ENCODE peak calls at places on chromosomes 13 and 19, in six cellular contexts. L is right atrium auricular region, R is ovary, K is H9, I is GM23338, B is heart right ventricle. J is an unnamed sample. For H3K4me1, the result is how much of the 10 kb centered on the place peaks cover.

GRCh38 chr13:66397133-66397532 is 833.0 kb downstream of the PCDH9 start:
- DNase-seq in R (no peak), B (no peak), I (no peak), L (no peak), K (no peak), J (no peak)

GRCh38 chr13:35979378-35979911 is 151.7 kb downstream of the DCLK1 start:
- DNase-seq in K (no peak), R (peak), B (peak), I (no peak), L (peak), J (peak)

GRCh38 chr13:42028113-42028799 is 20.2 kb upstream of the DGKH start:
- DNase-seq in L (no peak), R (no peak), B (no peak), K (no peak), I (no peak), J (no peak)

GRCh38 chr13:39406688-39407087 is 196.3 kb downstream of the LHFPL6 start:
- DNase-seq in K (no peak), L (no peak), I (peak), B (no peak), R (no peak), J (no peak)

GRCh38 chr19:42436006-42436405 is 6.7 kb downstream of the CXCL17 start:
- DNase-seq in L (no peak), R (no peak), K (no peak), I (no peak), B (no peak), J (no peak)

GRCh38 chr13:77836423-77836822 is 82.2 kb downstream of the EDNRB start:
- DNase-seq in B (no peak), K (no peak), L (no peak), R (no peak), I (no peak), J (no peak)

GRCh38 chr13:80473695-80474094 is 132.8 kb upstream of the SPRY2 start:
- DNase-seq in I (no peak), L (no peak), B (no peak), R (no peak), K (no peak), J (no peak)

GRCh38 chr13:35984776-35985453 is 146.3 kb downstream of the DCLK1 start:
- DNase-seq in L (no peak), B (no peak), K (peak), R (no peak), I (peak), J (no peak)

GRCh38 chr19:54138777-54139256 is 1.3 kb downstream of the CNOT3 start:
- DNase-seq in L (no peak), R (no peak), K (no peak), B (no peak), I (no peak), J (no peak)

GRCh38 chr19:14550201-14550754 is 20.9 kb downstream of the TECR start:
- DNase-seq in I (no peak), B (no peak), L (no peak), R (no peak), K (no peak), J (no peak)

GRCh38 chr13:51584731-51585191 is 499 bp downstream of the WDFY2 start:
- DNase-seq in I (peak), B (peak), R (no peak), K (peak), L (peak), J (no peak)

GRCh38 chr13:113555141-113555540 is 29.4 kb upstream of the TFDP1 start:
- DNase-seq in I (no peak), L (peak), B (no peak), K (peak), R (no peak), J (no peak)

GRCh38 chr19:57279418-57280164 is 694 bp upstream of the ZNF460 start:
- DNase-seq in I (peak), B (peak), L (peak), R (peak), K (peak), J (peak)

GRCh38 chr19:57276430-57276829 is 3.9 kb upstream of the ZNF460 start:
- DNase-seq in L (no peak), K (no peak), I (no peak), R (no peak), B (no peak), J (no peak)

GRCh38 chr19:57282011-57282636 is 1.8 kb downstream of the ZNF460 start:
- DNase-seq in R (no peak), L (no peak), I (no peak), K (no peak), B (no peak), J (no peak)

GRCh38 chr19:57280913-57281425 is 684 bp downstream of the ZNF460 start:
- DNase-seq in I (no peak), L (no peak), K (no peak), R (no peak), B (no peak), J (no peak)

DNA sequence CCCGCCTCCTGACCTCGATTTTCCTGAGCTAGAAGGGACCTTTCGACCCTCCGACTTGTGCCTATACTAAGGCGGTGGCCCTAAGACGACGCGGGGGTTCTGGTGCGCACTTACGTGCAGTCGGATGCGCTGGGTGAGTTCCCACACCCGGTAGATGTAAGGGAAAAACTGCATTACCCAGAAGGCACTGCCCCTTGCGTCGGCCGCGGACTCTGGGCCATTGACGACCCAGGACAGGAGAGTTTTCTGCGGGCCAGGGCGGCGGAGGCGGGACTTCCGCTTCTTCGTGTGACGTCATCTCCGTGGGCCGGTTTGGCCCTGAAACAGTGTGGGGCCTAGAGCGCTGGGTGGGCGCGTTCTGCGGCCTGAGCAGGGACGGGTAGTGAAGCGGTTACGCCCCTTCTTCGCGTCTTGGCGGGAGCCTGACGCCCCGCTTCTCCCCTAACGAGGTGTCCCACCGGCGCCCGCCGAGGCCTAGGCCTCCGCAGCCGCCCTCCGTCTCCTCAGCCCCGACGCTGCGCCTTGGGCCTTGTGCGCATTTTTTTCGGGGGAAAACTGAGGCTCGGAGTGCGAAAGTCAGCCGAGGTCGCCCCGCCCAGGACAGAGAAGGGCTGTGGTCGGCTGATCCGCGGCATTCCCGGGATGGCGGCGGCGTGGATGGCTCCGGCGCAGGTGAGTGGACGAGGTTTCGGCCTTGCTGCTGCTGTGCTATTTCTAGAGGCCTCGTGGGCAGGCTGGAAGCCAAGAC is at the start of gene ZNF460:
- DNase-seq in B (peak), I (peak), R (peak), L (peak), K (peak), J (peak)
- TF ChIP-seq CTCF in B (no peak), I (no peak), R (no peak), L (no peak), K (no peak), J (no peak)

GRCh38 chr19:15780595-15781418 is 6.7 kb upstream of the OR10H5 start:
- DNase-seq in L (no peak), B (no peak), K (no peak), I (no peak), R (peak), J (no peak)

GRCh38 chr19:15779756-15780476 is 7.5 kb upstream of the OR10H5 start:
- DNase-seq in R (peak), L (peak), I (no peak), K (no peak), B (peak), J (peak)

GRCh38 chr19:15776264-15776663 is 11.2 kb upstream of the OR10H5 start:
- DNase-seq in L (no peak), I (no peak), K (no peak), R (no peak), B (no peak), J (no peak)

GRCh38 chr19:15775249-15775648 is 12.2 kb upstream of the OR10H5 start:
- DNase-seq in R (no peak), I (no peak), K (no peak), L (no peak), B (no peak), J (no peak)

GRCh38 chr19:15776991-15777787 is 10.3 kb upstream of the OR10H5 start:
- DNase-seq in I (no peak), K (no peak), B (no peak), R (no peak), L (no peak), J (no peak)
- H3K4me1 ChIP-seq in I (under half), K (under half), B (under half), R (under half), L (under half), J (under half)

DNA sequence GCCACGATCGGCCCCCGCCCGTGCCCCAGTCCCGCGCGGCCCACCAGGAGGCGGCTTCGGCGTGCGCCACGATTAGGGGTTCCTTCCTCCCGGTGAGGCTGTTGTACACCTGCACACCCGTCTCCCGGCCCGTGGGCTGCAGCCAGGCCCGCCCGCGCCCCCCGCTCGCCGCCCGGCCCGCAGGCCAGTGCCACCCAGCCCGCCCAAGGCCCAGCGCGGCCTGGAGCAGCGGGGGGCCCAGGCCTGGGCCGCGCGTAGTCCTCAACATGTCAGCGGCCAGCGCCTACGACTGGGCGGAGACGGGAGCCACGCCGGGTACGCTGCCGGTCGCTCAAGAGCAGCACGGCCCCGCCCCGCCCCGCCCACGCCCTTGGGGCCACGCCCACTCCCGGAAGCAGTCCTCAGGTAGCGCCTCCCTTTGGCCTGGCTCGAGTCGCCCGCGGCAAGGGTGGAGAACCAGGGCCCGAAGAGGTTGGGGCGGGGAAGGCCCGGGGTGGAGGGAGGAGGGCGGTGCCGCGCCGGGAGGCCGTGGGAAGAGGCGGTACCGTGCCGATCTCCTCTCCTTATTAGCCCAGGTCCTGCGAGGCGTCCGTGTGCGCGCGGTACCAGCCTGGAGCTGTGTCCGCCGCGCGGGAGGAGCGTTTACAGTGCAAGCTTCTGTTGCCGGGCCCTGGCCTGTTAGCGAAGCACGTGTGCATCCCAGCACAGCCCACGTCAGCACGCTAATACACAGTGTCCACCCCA is at the start of gene CARS2:
- DNase-seq in B (peak), I (peak), L (peak), K (peak), R (peak), J (peak)
- TF ChIP-seq CTCF in B (no peak), I (no peak), L (peak), K (no peak), R (peak), J (peak)

DNA sequence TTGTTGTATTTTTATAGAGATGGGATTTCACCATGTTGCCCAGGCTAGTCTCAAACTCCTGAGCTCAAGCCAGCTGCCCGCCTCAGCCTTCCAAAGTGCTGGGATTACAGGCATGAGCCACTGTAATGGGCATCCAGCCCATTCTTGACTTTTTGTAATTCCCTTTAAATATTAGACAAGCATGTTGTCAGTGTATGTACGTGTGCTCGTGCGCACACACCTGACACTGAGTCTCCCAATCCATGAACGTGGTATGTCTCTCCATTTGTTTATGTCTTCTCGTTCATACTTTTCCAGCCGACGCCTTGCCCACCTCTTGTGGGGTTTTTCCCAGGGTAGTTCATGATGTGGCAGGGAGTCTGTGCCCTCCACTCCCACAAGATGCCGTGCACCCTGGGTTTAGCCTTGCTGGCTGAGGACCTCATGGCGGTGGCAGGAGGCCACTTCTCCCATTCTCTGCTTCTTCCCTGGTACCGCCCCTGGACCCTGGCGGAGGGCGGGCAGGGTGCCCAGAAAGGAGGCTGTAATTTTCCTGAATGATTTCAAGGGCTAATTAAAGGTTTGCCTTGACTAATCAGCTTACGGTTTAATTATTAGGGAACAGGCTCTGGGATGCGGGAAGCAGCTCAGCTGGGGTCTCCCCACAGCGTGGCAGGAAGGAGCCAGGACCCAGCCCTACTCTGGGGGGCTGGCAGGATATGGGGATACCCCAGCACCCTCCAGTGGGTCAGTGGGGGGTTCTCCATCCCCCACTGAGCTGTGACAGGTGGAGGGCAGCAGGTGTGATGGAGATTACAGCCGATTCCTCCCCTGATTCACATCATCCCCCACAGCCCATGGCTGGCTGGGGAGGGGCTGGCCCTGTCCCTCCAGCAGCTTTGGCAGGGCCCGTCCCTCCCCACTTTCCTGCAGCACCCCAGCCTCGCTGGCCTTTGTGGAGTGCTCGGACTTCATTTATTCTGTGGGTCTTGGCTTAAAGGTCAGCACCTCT is 12.9 kb downstream of the PAK4 start:
- DNase-seq in R (no peak), B (no peak), L (no peak), I (no peak), K (no peak), J (no peak)
- H3K4me1 ChIP-seq in R (under half), B (under half), L (under half), I (half or more), K (under half), J (under half)

DNA sequence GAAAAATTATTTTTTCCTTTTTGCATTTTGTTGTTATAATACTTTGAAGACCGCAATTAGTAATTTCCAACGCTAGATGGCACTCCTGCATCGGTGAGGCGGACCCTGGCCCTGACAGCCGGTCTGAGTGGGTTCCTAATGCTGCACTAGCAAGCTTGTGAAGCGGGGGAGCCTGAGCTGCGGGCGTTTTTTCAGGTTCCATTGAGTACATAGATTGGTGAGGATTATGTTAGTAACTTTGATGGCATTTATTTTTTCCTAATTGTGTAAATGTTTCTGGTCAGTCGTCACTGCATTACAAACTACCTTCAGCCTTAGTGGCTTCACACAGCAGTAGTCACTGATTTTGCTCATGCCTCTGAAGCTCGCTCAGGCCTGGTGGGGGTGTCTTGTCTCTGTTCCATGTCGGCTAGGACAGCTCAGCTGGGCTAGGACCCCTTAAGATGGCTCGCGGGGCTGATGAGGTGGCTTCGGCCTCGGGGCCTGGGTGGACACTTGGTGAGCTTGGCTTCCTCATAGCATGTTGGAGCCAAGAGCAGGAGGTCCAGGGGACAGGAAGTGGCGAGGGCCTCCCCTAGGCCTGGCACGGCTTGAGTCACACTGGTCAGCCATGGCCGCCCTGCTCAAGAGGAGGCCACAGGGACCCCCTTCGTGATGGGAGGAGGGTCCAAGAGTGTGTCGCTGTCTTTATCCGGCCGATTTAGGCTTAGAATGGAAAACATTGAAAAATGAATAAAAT is 25.0 kb downstream of the ERCC5 start:
- DNase-seq in R (peak), K (peak), L (no peak), B (peak), I (peak), J (peak)
- TF ChIP-seq CTCF in R (peak), K (peak), L (peak), B (peak), I (peak), J (peak)

GRCh38 chr19:34255546-34255945 is 1.2 kb downstream of the GARRE1 start:
- DNase-seq in R (no peak), I (no peak), B (no peak), K (no peak), L (no peak), J (no peak)

GRCh38 chr19:34254552-34255432 is at the start of gene GARRE1:
- DNase-seq in L (no peak), K (peak), I (peak), B (peak), R (peak), J (no peak)

GRCh38 chr19:34259367-34259865 is 5.1 kb downstream of the GARRE1 start:
- DNase-seq in L (no peak), R (no peak), B (no peak), I (no peak), K (no peak), J (no peak)

GRCh38 chr19:34257559-34257924 is 3.2 kb downstream of the GARRE1 start:
- DNase-seq in I (no peak), L (no peak), R (no peak), B (no peak), K (no peak), J (no peak)

DNA sequence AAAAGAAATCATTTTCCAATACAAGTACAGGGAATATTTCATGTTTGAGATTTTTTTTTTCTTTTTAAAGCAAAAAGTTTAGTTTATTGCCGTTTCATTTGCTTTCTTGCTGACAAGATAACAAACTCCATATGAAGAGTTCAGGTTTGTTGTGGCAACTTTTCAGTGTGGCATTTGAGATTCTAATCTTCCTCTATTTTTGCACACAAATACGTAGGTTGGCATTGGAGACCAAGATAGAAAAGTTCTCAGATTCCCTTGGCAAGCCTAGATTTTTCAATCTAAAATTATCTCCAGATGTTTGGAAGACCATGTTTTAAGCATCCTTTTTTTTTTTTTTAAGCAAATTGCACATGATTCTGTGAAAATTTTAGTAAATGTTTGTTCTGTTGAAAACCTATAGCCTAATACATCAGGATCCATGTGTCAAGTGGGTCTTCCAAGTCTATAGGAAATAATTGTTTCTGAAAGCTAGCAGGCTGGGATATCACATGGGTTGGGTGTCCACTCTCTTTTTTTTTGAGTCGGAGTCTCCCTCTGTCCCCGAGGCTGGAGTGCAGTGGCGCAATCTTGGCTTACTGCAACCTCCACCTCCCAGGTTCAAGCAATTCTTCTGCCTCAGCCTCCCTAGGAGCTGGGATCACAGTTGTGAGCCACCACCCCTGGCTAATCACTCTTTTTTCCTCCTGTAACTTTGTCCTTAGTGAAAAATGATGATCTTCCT is 2.6 kb downstream of the GARRE1 start:
- DNase-seq in L (no peak), K (no peak), R (no peak), I (no peak), B (no peak), J (peak)
- H3K4me1 ChIP-seq in L (half or more), K (under half), R (under half), I (under half), B (under half), J (half or more)

GRCh38 chr13:98083507-98083906 is 59.4 kb upstream of the FARP1 start:
- DNase-seq in I (no peak), R (no peak), K (no peak), L (no peak), B (no peak), J (no peak)
- TF ChIP-seq CTCF in I (no peak), R (no peak), K (no peak), L (no peak), B (no peak), J (no peak)

GRCh38 chr19:49101160-49101559 is 13.0 kb upstream of the LIN7B start:
- DNase-seq in I (no peak), B (no peak), L (no peak), K (no peak), R (no peak), J (no peak)
- H3K4me1 ChIP-seq in I (under half), B (under half), L (under half), K (under half), R (under half), J (under half)